ENCODE peak calls at places on chromosome 5, in nine cellular contexts. H is transverse colon; G is IMR-90; U is CD4-positive, CD25-positive, alpha-beta regulatory T cell; J is tibial artery; S is neural progenitor cell; D is lung; L is SK-N-SH; K is astrocyte. Z is an unnamed sample.
A peak's percentile ranks its signal among the peaks of the same experiment; 100 is the strongest.

GRCh38 chr5:146710348-146710747 is 168.2 kb downstream of the PPP2R2B start:
- DNase-seq in H (no peak), G (no peak), U (no peak), J (no peak), S (no peak), D (no peak), L (no peak), K (no peak), Z (no peak)

GRCh38 chr5:2213121-2213730 is 330.5 kb upstream of the IRX4 start:
- DNase-seq in H (no peak), G (no peak), U (no peak), J (peak; percentile 41), S (no peak), D (no peak), L (no peak), K (no peak), Z (no peak)

GRCh38 chr5:118592678-118593328 is 395.5 kb downstream of the DTWD2 start:
- DNase-seq in H (no peak), G (no peak), U (no peak), J (no peak), S (peak; percentile 31), D (no peak), L (no peak), K (no peak), Z (no peak)

GRCh38 chr5:31987985-31988710 is 186.0 kb downstream of the GOLPH3 start:
- DNase-seq in H (no peak), G (peak; percentile 97), U (no peak), J (no peak), S (no peak), D (no peak), L (no peak), K (peak; percentile 97), Z (peak; percentile 82)

GRCh38 chr5:172188893-172189692 is 1.1 kb upstream of the STK10 start:
- DNase-seq in H (no peak), G (peak; percentile 38), U (no peak), J (no peak), S (peak; percentile 92), D (no peak), L (no peak), K (peak; percentile 73), Z (no peak)

GRCh38 chr5:56516936-56517521 is 283.9 kb upstream of the ANKRD55 start:
- DNase-seq in H (no peak), G (peak; percentile 29), U (peak; percentile 19), J (no peak), S (no peak), D (no peak), L (peak; percentile 49), K (no peak), Z (peak; percentile 9)

GRCh38 chr5:175603987-175604739 is 53.7 kb upstream of the HRH2 start:
- DNase-seq in H (no peak), G (no peak), U (no peak), J (no peak), S (peak; percentile 21), D (no peak), L (no peak), K (no peak), Z (no peak)

GRCh38 chr5:143011621-143012020 is 241.4 kb downstream of the ARHGAP26 start:
- DNase-seq in H (no peak), G (peak; percentile 83), U (no peak), J (no peak), S (no peak), D (no peak), L (no peak), K (peak; percentile 97), Z (no peak)

GRCh38 chr5:112179290-112179689 is 239.8 kb downstream of the EPB41L4A start:
- DNase-seq in H (no peak), G (no peak), U (no peak), J (no peak), S (no peak), D (no peak), L (no peak), K (no peak), Z (no peak)

GRCh38 chr5:124888050-124888506 is 141.6 kb upstream of the ZNF608 start:
- DNase-seq in H (no peak), G (no peak), U (no peak), J (no peak), S (peak; percentile 30), D (no peak), L (peak; percentile 67), K (no peak), Z (no peak)

GRCh38 chr5:79509244-79509880 is 4.6 kb downstream of the HOMER1 start:
- DNase-seq in H (no peak), G (no peak), U (no peak), J (no peak), S (no peak), D (no peak), L (no peak), K (no peak), Z (no peak)

GRCh38 chr5:14760548-14761002 is 96.1 kb downstream of the OTULIN start:
- DNase-seq in H (no peak), G (no peak), U (no peak), J (no peak), S (no peak), D (no peak), L (no peak), K (no peak), Z (no peak)

DNA sequence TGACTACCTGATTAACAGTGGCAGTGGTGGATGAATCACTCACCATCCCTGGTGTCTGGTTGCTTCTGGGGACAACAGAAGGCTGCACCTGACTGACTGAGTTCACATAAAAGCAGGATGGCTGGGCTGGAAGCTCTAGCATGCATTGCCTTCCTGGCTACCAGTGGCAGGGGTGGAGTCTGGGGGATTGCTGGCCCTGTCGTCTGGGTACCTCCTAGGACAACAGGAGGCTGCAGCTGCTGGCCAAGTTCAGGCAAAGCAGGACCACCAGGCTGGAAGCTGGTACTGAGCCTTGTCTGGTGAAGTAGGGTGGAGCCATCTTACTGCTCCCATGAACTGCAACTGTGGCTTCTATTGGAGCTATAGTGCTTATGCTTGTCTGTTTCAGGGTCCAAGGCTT is 480.8 kb upstream of the CTNND2 start:
- DNase-seq in H (no peak), G (no peak), U (no peak), J (no peak), S (no peak), D (no peak), L (no peak), K (no peak), Z (no peak)
- H3K9me3 ChIP-seq in H (no peaks in the 10 kb centered on the region), G (peaks cover 15% of the 10 kb centered on the region), U (peaks cover 13% of the 10 kb centered on the region), J (no peaks in the 10 kb centered on the region), S (no peaks in the 10 kb centered on the region), D (peaks cover 3% of the 10 kb centered on the region), L (no peaks in the 10 kb centered on the region), K (no peaks in the 10 kb centered on the region), Z (no peaks in the 10 kb centered on the region)

GRCh38 chr5:138784590-138784989 is 31.4 kb downstream of the CTNNA1 start:
- DNase-seq in H (no peak), G (peak; percentile 48), U (no peak), J (no peak), S (no peak), D (no peak), L (no peak), K (peak; percentile 67), Z (no peak)
- H3K36me3 ChIP-seq in H (no peaks in the 10 kb centered on the region), G (peaks cover 20% of the 10 kb centered on the region), U (peaks cover 2% of the 10 kb centered on the region), J (peaks cover 3% of the 10 kb centered on the region), S (peaks cover 5% of the 10 kb centered on the region), D (peaks cover 11% of the 10 kb centered on the region), L (peaks cover 49% of the 10 kb centered on the region), K (peaks cover 22% of the 10 kb centered on the region), Z (peaks cover 78% of the 10 kb centered on the region)

GRCh38 chr5:88786217-88786560 is 96.8 kb downstream of the MEF2C start:
- DNase-seq in H (no peak), G (no peak), U (no peak), J (no peak), S (no peak), D (no peak), L (no peak), K (peak; percentile 81), Z (no peak)

GRCh38 chr5:88780731-88781130 is 102.3 kb downstream of the MEF2C start:
- DNase-seq in H (no peak), G (no peak), U (no peak), J (no peak), S (no peak), D (no peak), L (no peak), K (no peak), Z (no peak)

GRCh38 chr5:88787856-88788255 is 95.1 kb downstream of the MEF2C start:
- DNase-seq in H (no peak), G (no peak), U (no peak), J (no peak), S (no peak), D (no peak), L (no peak), K (peak; percentile 47), Z (peak; percentile 81)

GRCh38 chr5:88786789-88787188 is 96.2 kb downstream of the MEF2C start:
- DNase-seq in H (no peak), G (no peak), U (no peak), J (no peak), S (no peak), D (no peak), L (no peak), K (no peak), Z (no peak)

GRCh38 chr5:88785396-88786216 is 97.4 kb downstream of the MEF2C start:
- DNase-seq in H (peak; percentile 17), G (peak; percentile 93), U (no peak), J (no peak), S (peak; percentile 9), D (peak; percentile 56), L (no peak), K (peak; percentile 97), Z (peak; percentile 86)
- H3K9me3 ChIP-seq in H (no peaks in the 10 kb centered on the region), G (no peaks in the 10 kb centered on the region), U (no peaks in the 10 kb centered on the region), J (no peaks in the 10 kb centered on the region), S (no peaks in the 10 kb centered on the region), D (no peaks in the 10 kb centered on the region), L (no peaks in the 10 kb centered on the region), K (no peaks in the 10 kb centered on the region), Z (no peaks in the 10 kb centered on the region)

GRCh38 chr5:116492016-116492623 is 82.5 kb downstream of the SEMA6A start:
- DNase-seq in H (no peak), G (peak; percentile 89), U (no peak), J (no peak), S (no peak), D (no peak), L (no peak), K (peak; percentile 92), Z (peak; percentile 65)

GRCh38 chr5:116487045-116487444 is 87.6 kb downstream of the SEMA6A start:
- DNase-seq in H (no peak), G (no peak), U (no peak), J (no peak), S (no peak), D (no peak), L (no peak), K (no peak), Z (no peak)

GRCh38 chr5:116484645-116485044 is 90.0 kb downstream of the SEMA6A start:
- DNase-seq in H (no peak), G (no peak), U (no peak), J (no peak), S (no peak), D (no peak), L (no peak), K (no peak), Z (no peak)

GRCh38 chr5:116486588-116486987 is 88.0 kb downstream of the SEMA6A start:
- DNase-seq in H (no peak), G (no peak), U (no peak), J (no peak), S (no peak), D (no peak), L (no peak), K (no peak), Z (no peak)

DNA sequence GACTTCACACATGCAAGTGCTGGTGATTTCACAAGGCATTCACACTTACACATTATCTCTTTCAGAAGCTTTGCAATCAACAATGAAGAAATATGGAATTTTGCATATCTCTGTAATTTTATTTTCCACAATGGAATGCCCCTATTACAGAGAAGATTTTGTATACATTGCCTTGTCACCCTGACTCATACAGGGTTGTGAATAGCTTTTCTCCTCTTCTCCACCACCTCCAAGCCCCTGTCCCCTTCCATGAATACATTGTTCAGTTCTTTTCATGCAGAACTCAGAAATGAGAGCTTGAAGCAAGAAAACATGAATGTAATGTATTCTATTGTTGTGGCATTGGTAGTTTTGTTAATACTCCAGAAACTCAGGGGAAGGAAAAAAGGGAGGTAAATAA is 86.3 kb downstream of the SEMA6A start:
- DNase-seq in H (no peak), G (peak; percentile 19), U (no peak), J (no peak), S (no peak), D (no peak), L (no peak), K (no peak), Z (no peak)
- H3K36me3 ChIP-seq in H (no peaks in the 10 kb centered on the region), G (no peaks in the 10 kb centered on the region), U (no peaks in the 10 kb centered on the region), J (no peaks in the 10 kb centered on the region), S (peaks cover 29% of the 10 kb centered on the region), D (peaks cover 5% of the 10 kb centered on the region), L (no peaks in the 10 kb centered on the region), K (no peaks in the 10 kb centered on the region), Z (no peaks in the 10 kb centered on the region)

Z was measured in MG63.